ENCODE peak calls at places on chromosomes 6 and 20, in four cellular contexts. One of them, this sample, is unnamed.

GRCh38 chr20:23009636-23010035 is 25.5 kb upstream of the SSTR4 start:
- DNase-seq in HFF-Myc: no peak
- DNase-seq in HCT116: no peak
- DNase-seq in endothelial cell of umbilical vein: no peak
- DNase-seq in this sample: no peak

GRCh38 chr6:169247991-169248390 is 5.7 kb downstream of the THBS2 start:
- DNase-seq in HFF-Myc: no peak
- DNase-seq in HCT116: no peak
- DNase-seq in endothelial cell of umbilical vein: no peak
- DNase-seq in this sample: no peak

GRCh38 chr6:43817192-43817591 is 47.2 kb downstream of the VEGFA start:
- DNase-seq in HFF-Myc: no peak
- DNase-seq in HCT116: peak; percentile 37
- DNase-seq in endothelial cell of umbilical vein: no peak
- DNase-seq in this sample: no peak

GRCh38 chr6:80769101-80769500 is 662.6 kb downstream of the BCKDHB start:
- DNase-seq in HFF-Myc: no peak
- DNase-seq in HCT116: no peak
- DNase-seq in endothelial cell of umbilical vein: no peak
- DNase-seq in this sample: peak; percentile 63

GRCh38 chr6:11722805-11723631 is 55.6 kb downstream of the ADTRP start:
- DNase-seq in HFF-Myc: no peak
- DNase-seq in HCT116: no peak
- DNase-seq in endothelial cell of umbilical vein: no peak
- DNase-seq in this sample: no peak

GRCh38 chr6:30826961-30827342 is 57.4 kb upstream of the DDR1 start:
- DNase-seq in HFF-Myc: no peak
- DNase-seq in HCT116: no peak
- DNase-seq in endothelial cell of umbilical vein: peak; percentile 36
- DNase-seq in this sample: no peak

GRCh38 chr6:150334790-150335783 is 33.7 kb upstream of the IYD start:
- DNase-seq in HFF-Myc: peak; percentile 46
- DNase-seq in HCT116: peak; percentile 80
- DNase-seq in endothelial cell of umbilical vein: peak; percentile 65
- DNase-seq in this sample: peak; percentile 46

GRCh38 chr6:20954325-20954724 is 420.1 kb downstream of the CDKAL1 start:
- DNase-seq in HFF-Myc: no peak
- DNase-seq in HCT116: no peak
- DNase-seq in endothelial cell of umbilical vein: peak; percentile 10
- DNase-seq in this sample: no peak

GRCh38 chr6:106142876-106143431 is 56.8 kb downstream of the PRDM1 start:
- DNase-seq in HFF-Myc: no peak
- DNase-seq in HCT116: no peak
- DNase-seq in endothelial cell of umbilical vein: no peak
- DNase-seq in this sample: no peak

GRCh38 chr20:35478804-35479472 is 23.5 kb downstream of the CEP250 start:
- DNase-seq in HFF-Myc: no peak
- DNase-seq in HCT116: no peak
- DNase-seq in endothelial cell of umbilical vein: no peak
- DNase-seq in this sample: no peak

GRCh38 chr6:95589067-95589466 is 11.7 kb downstream of the MANEA start:
- DNase-seq in HFF-Myc: no peak
- DNase-seq in HCT116: no peak
- DNase-seq in endothelial cell of umbilical vein: no peak
- DNase-seq in this sample: no peak

GRCh38 chr6:36642913-36643817 is 35.3 kb upstream of the CDKN1A start:
- DNase-seq in HFF-Myc: peak; percentile 61
- DNase-seq in HCT116: no peak
- DNase-seq in endothelial cell of umbilical vein: peak; percentile 53
- DNase-seq in this sample: no peak

GRCh38 chr6:163808871-163809270 is 394.4 kb downstream of the QKI start:
- DNase-seq in HFF-Myc: no peak
- DNase-seq in HCT116: no peak
- DNase-seq in endothelial cell of umbilical vein: no peak
- DNase-seq in this sample: no peak

GRCh38 chr6:166751051-166751595 is 124.1 kb upstream of the RPS6KA2 start:
- DNase-seq in HFF-Myc: no peak
- DNase-seq in HCT116: no peak
- DNase-seq in endothelial cell of umbilical vein: no peak
- DNase-seq in this sample: no peak

GRCh38 chr6:170024940-170025339 is 265.9 kb downstream of the DLL1 start:
- DNase-seq in HFF-Myc: peak; percentile 83
- DNase-seq in HCT116: no peak
- DNase-seq in endothelial cell of umbilical vein: no peak
- DNase-seq in this sample: no peak

GRCh38 chr20:63765082-63765873 is 25.7 kb downstream of the SLC2A4RG start:
- DNase-seq in HFF-Myc: no peak
- DNase-seq in HCT116: no peak
- DNase-seq in endothelial cell of umbilical vein: no peak
- DNase-seq in this sample: no peak

DNA sequence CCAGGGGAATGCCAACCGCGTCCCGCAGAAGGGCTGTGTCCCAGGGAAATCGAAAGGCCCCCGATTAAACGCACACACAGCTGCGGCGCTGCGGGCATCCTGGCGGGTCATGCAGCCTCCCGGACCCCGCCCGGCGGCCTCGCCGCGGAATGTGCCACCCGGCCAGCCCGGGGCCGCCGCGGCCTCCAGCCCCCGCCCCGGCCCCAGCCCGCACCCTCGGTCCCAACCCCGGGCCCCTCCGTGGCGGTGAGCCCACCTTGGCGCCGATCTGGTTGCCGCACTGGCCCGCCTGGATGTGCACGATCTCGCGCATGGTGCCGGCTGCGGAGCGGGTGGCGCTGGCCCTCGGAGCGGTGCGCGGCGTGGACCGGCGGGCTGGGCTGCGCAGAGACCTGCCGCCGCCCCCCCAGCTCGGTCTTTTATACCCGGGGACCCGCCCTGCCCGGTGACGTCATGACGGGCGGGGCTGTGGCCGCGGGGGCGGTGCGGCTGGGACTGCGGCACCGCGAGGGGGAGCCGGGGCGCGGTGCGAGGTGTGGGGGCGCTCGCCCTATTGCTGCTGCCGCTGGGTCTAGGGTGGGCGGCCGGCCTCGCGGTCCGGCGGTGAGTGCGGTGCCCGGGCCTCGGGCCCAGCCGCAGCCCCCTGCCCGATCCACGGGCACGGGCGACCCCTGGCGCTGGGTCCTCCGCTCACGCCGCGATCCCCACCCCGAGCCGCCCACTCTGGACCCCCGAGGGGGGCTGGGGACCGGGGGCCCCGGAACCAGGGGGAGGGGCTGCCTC is at the start of gene TUBB2A:
- DNase-seq in HFF-Myc: no peak
- DNase-seq in HCT116: peak; percentile 35
- DNase-seq in endothelial cell of umbilical vein: peak; percentile 72
- DNase-seq in this sample: no peak
- TF ChIP-seq CTCF in HFF-Myc: peak; percentile 21
- TF ChIP-seq CTCF in HCT116: peak; percentile 55
- TF ChIP-seq CTCF in endothelial cell of umbilical vein: peak; percentile 48
- TF ChIP-seq CTCF in this sample: peak; percentile 69

DNA sequence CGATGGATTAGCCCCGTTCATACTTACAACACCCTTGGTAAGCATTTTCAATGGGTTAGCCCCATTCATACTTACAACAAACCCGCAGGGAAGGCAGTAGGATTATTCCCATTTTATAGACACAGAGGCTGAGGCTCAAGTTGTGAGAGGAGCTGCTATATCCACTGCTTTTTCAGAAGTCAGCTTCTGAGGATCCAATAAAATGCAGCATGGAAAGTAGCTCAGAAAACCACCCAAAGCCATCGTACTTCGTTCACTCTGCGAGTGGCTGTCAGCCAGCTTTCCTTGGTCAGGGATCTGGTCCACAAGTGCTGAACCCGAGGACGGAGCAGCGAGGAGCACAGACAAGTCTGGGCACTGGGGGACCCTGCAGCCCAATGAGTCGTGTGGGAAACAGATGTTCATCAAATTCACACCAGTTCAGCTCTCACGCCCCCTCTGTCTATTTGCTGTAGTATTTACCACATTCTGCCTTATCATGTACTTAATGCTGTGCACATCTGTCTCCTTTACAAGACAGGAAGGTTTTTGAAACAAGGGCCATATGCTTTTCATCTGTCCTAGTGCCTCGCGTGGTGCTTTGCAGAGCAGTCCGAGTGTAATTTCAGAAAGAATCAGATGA is 256.8 kb downstream of the CDH26 start:
- DNase-seq in HFF-Myc: peak; percentile 52
- DNase-seq in HCT116: no peak
- DNase-seq in endothelial cell of umbilical vein: no peak
- DNase-seq in this sample: no peak
- TF ChIP-seq CTCF in HFF-Myc: no peak
- TF ChIP-seq CTCF in HCT116: no peak
- TF ChIP-seq CTCF in endothelial cell of umbilical vein: no peak
- TF ChIP-seq CTCF in this sample: no peak

DNA sequence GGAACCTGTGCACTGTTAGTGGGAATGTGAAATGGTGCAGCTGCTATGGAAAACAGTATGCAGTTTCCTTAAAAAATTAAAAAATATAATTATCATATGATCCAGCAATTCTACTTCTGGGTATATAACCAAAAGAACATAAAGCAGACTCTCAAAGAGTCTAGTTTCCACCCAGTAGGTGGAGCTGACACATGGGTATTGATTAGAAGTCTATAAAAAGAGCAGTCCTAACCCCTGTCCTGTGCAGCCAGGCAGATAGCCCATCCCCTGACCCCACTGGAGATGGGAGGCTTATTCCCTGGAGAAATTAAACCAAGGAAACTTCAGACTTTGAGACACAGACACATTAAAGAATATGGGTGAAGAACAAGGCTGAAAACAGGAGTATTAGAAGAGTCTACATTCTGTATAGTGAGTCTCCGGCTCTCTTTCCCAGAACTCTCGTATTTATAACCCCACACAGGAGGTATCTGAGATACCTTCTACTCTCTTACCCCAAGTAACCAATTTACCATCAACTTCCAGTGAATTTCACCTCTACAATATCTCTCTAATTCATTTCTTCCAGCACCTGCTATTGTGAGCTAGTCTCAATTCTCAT is 92.3 kb downstream of the SEL1L2 start:
- DNase-seq in HFF-Myc: no peak
- DNase-seq in HCT116: peak; percentile 2
- DNase-seq in endothelial cell of umbilical vein: no peak
- DNase-seq in this sample: no peak
- TF ChIP-seq CTCF in HFF-Myc: no peak
- TF ChIP-seq CTCF in HCT116: peak; percentile 27
- TF ChIP-seq CTCF in endothelial cell of umbilical vein: no peak
- TF ChIP-seq CTCF in this sample: no peak

GRCh38 chr6:4957521-4958231 is 46.2 kb downstream of the RPP40 start:
- DNase-seq in HFF-Myc: no peak
- DNase-seq in HCT116: no peak
- DNase-seq in endothelial cell of umbilical vein: peak; percentile 11
- DNase-seq in this sample: no peak
- TF ChIP-seq CTCF in HFF-Myc: no peak
- TF ChIP-seq CTCF in HCT116: peak; percentile 47
- TF ChIP-seq CTCF in endothelial cell of umbilical vein: no peak
- TF ChIP-seq CTCF in this sample: no peak

GRCh38 chr6:144482142-144482541 is 197.0 kb downstream of the UTRN start:
- DNase-seq in HFF-Myc: peak; percentile 72
- DNase-seq in HCT116: peak; percentile 60
- DNase-seq in endothelial cell of umbilical vein: peak; percentile 84
- DNase-seq in this sample: peak; percentile 31
- TF ChIP-seq CTCF in HFF-Myc: peak; percentile 64
- TF ChIP-seq CTCF in HCT116: peak; percentile 70
- TF ChIP-seq CTCF in endothelial cell of umbilical vein: peak; percentile 70
- TF ChIP-seq CTCF in this sample: peak; percentile 79

GRCh38 chr6:158648682-158649131 is 1.1 kb upstream of the SYTL3 start:
- DNase-seq in HFF-Myc: no peak
- DNase-seq in HCT116: no peak
- DNase-seq in endothelial cell of umbilical vein: no peak
- DNase-seq in this sample: peak; percentile 91

GRCh38 chr6:158645064-158646022 is 800 bp upstream of the DYNLT1 start:
- DNase-seq in HFF-Myc: no peak
- DNase-seq in HCT116: no peak
- DNase-seq in endothelial cell of umbilical vein: no peak
- DNase-seq in this sample: no peak

GRCh38 chr6:158649289-158650143 is at the start of gene SYTL3:
- DNase-seq in HFF-Myc: no peak
- DNase-seq in HCT116: no peak
- DNase-seq in endothelial cell of umbilical vein: peak; percentile 29
- DNase-seq in this sample: peak; percentile 69

GRCh38 chr6:158646023-158646888 is 1.7 kb upstream of the DYNLT1 start:
- DNase-seq in HFF-Myc: no peak
- DNase-seq in HCT116: no peak
- DNase-seq in endothelial cell of umbilical vein: no peak
- DNase-seq in this sample: no peak

DNA sequence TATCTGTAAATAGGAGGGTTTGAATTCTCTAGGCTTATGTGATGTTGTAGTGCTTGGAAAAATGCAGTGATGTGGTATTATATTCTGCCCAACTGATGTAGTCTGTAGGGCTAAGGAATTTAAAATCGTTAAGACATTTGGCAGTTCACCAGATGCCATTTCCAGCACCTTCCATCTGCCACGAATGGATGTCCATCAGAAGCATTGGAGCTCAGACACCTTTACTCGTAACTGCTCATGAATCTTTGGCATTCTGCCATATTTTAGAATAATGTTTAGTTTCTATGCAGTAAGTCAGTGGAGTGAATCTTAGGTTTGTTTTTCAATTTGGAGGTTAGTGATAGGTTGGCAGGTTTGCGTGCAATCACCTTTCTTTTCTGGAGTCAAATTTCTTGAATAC is 2.4 kb upstream of the SYTL3 start:
- DNase-seq in HFF-Myc: no peak
- DNase-seq in HCT116: no peak
- DNase-seq in endothelial cell of umbilical vein: no peak
- DNase-seq in this sample: no peak
- TF ChIP-seq CTCF in HFF-Myc: no peak
- TF ChIP-seq CTCF in HCT116: no peak
- TF ChIP-seq CTCF in endothelial cell of umbilical vein: no peak
- TF ChIP-seq CTCF in this sample: no peak

GRCh38 chr6:88238065-88238464 is 71.9 kb upstream of the CNR1 start:
- DNase-seq in HFF-Myc: no peak
- DNase-seq in HCT116: peak; percentile 13
- DNase-seq in endothelial cell of umbilical vein: peak; percentile 3
- DNase-seq in this sample: no peak
- TF ChIP-seq CTCF in HFF-Myc: peak; percentile 30
- TF ChIP-seq CTCF in HCT116: peak; percentile 40
- TF ChIP-seq CTCF in endothelial cell of umbilical vein: no peak
- TF ChIP-seq CTCF in this sample: no peak

DNA sequence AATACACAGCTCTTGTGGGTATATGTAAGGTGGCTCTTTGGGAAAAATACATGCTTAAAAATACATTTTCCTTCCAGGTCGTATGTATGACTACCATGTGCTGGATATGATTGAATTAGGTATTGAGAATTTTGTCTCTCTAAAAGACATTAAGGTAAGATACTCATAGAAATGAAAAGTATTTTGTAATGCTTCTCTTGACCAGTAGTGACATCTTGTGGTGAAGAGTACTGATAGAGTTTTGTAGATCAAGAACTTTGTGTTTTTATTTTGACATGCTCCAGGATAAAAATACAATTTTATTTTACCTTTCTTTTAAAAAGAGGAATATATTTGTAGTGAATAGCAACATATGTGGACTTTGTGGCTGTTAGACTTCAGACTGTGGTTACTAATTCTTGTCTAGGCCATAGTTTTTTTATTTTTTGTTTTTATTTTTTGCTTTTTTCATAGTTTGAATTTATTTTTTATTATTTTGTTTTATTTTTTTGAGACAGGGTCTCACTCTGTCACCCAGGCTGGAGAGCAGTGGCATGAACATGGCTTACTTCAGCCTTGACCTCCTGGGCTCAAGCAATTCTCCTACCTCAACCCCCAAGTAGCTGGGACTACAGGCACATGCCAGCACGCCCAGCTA is 17.9 kb downstream of the RPF2 start:
- DNase-seq in HFF-Myc: no peak
- DNase-seq in HCT116: no peak
- DNase-seq in endothelial cell of umbilical vein: peak; percentile 59
- DNase-seq in this sample: no peak
- TF ChIP-seq CTCF in HFF-Myc: no peak
- TF ChIP-seq CTCF in HCT116: no peak
- TF ChIP-seq CTCF in endothelial cell of umbilical vein: no peak
- TF ChIP-seq CTCF in this sample: no peak

This sample was measured in AG04449.